ENCODE peak calls at places on chromosomes 4 and X, in eight cellular contexts. B is ELR, I is WTC11, A is SK-N-DZ, S is HT1080, X is lower lobe of right lung, C is AG04449, K is HS-5. O is an unnamed sample.

GRCh38 chrX:110853610-110854009 is 58.0 kb upstream of the CHRDL1 start:
- DNase-seq in C (no peak), K (no peak), S (peak), B (peak), X (no peak), A (peak), I (peak), O (peak)

GRCh38 chrX:18995216-18995615 is 11.3 kb upstream of the PHKA2 start:
- DNase-seq in S (peak), C (peak), K (peak), A (no peak), X (no peak), I (no peak), B (peak), O (no peak)

GRCh38 chrX:129427267-129427666 is 96.0 kb downstream of the SMARCA1 start:
- DNase-seq in B (no peak), X (no peak), C (no peak), I (no peak), K (no peak), S (no peak), A (no peak), O (no peak)

GRCh38 chr4:135770505-135770904 is 1568.9 kb upstream of the PABPC4L start:
- DNase-seq in I (no peak), C (no peak), B (peak), A (no peak), S (no peak), X (no peak), K (no peak), O (no peak)

GRCh38 chr4:1060121-1060520 is 48.7 kb downstream of the FGFRL1 start:
- DNase-seq in C (no peak), A (no peak), X (no peak), I (no peak), S (no peak), B (no peak), K (no peak), O (no peak)

GRCh38 chr4:149896428-149896827 is 80.8 kb upstream of the IQCM start:
- DNase-seq in I (peak), X (no peak), C (no peak), A (no peak), K (no peak), S (peak), B (peak), O (peak)

GRCh38 chrX:39442332-39442731 is 641.1 kb downstream of the MID1IP1 start:
- DNase-seq in K (no peak), B (no peak), C (no peak), I (no peak), S (no peak), A (no peak), X (no peak), O (peak)

GRCh38 chr4:165345663-165346417 is 18.4 kb downstream of the MSMO1 start:
- DNase-seq in C (no peak), S (no peak), K (no peak), X (no peak), I (no peak), A (no peak), B (no peak), O (no peak)

GRCh38 chr4:1756893-1757779 is 35.8 kb downstream of the TACC3 start:
- DNase-seq in X (no peak), B (no peak), I (no peak), C (no peak), S (no peak), K (no peak), A (no peak), O (no peak)

GRCh38 chrX:15674514-15674898 is 9.9 kb upstream of the CLTRN start:
- DNase-seq in A (peak), K (peak), B (peak), C (no peak), S (peak), I (peak), X (peak), O (peak)